ENCODE peak calls at places on chromosome 20, in four cellular contexts. N, V, H and Q are unnamed samples. For H3K27me3 and H3K36me3, the result is how much of the 10 kb centered on the place peaks cover.

GRCh38 chr20:37524859-37525708 is 2.6 kb downstream of the BLCAP start:
- DNase-seq in N (no peak), H (peak), V (no peak), Q (no peak)

GRCh38 chr20:25355191-25355590 is 35.4 kb downstream of the ABHD12 start:
- DNase-seq in N (no peak), V (no peak), H (no peak), Q (no peak)

GRCh38 chr20:62376112-62377063 is 9.3 kb upstream of the LAMA5 start:
- DNase-seq in H (peak), N (peak), V (peak), Q (peak)

GRCh38 chr20:59040682-59041081 is 1.9 kb downstream of the PRELID3B start:
- DNase-seq in V (no peak), H (no peak), N (no peak), Q (no peak)

GRCh38 chr20:62524486-62524885 is 48.7 kb upstream of the GATA5 start:
- DNase-seq in H (peak), V (no peak), N (no peak), Q (peak)

GRCh38 chr20:24389686-24390085 is 79.7 kb upstream of the SYNDIG1 start:
- DNase-seq in V (no peak), H (no peak), N (no peak), Q (no peak)

GRCh38 chr20:62576815-62577214 is 65.5 kb upstream of the SLCO4A1 start:
- DNase-seq in V (no peak), N (no peak), H (peak), Q (peak)

GRCh38 chr20:18456600-18456999 is 10.2 kb downstream of the DZANK1 start:
- DNase-seq in N (no peak), V (no peak), H (no peak), Q (no peak)

DNA sequence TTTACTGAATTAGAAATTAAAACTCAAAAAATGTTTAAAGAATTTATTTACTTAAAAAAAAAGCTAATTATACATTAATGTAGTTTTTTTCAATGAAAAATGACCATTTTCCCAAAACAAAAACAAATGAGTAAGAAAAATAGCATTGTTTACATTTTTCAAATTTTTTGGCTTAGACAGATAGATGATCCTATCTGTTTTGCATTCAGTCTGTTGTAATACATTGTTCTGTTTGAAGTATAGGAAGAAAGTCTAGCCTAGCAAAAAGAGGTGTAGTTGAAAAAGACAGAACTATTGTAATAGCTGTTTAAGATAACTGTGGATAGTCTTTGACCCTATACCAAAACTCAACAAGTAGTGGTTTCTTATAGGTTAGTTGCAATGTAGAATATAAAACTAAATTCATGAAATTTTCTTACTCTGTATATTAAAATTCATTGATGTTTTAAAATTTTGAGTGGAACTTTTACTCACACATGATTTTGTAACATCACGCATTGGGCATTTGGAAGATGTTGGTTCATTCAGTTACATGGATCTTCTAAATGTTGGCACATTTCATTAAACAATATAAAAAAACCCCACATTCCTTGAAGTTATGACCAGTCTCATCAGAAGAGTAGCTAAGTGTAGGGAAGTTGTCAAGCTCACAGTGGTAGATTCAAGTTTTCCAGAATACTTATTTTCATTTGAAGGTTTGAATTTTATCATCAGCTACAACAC is 62.0 kb downstream of the KCNS1 start:
- DNase-seq in H (no peak), N (no peak), V (no peak), Q (no peak)
- H3K4me3 ChIP-seq in H (no peak), N (no peak), V (no peak), Q (no peak)

GRCh38 chr20:46055269-46055668 is 26.3 kb downstream of the SLC12A5 start:
- DNase-seq in H (no peak), N (no peak), V (no peak), Q (no peak)
- H3K27me3 ChIP-seq in H (half or more), N (under half), V (under half), Q (half or more)

DNA sequence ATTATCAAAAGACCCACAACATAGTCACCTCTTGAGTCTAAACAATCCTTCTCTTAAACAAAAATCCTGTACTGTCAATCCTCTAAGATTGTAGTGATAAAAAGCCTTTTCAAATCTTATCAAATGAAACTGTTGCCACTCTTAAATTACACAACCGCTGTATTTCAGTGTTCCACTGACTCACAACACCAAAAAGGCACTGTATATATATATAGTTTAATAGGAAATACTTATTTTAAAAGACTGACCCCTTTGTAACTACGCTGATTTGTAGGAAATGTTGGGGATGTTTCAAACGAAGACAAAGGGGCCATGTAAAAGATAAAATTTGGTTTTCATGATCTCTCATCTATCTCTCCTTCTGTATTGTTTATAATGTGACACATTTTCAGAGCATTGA is 14.1 kb downstream of the CPNE1 start:
- DNase-seq in H (no peak), N (no peak), V (no peak), Q (no peak)
- H3K36me3 ChIP-seq in H (under half), N (under half), V (under half), Q (under half)

DNA sequence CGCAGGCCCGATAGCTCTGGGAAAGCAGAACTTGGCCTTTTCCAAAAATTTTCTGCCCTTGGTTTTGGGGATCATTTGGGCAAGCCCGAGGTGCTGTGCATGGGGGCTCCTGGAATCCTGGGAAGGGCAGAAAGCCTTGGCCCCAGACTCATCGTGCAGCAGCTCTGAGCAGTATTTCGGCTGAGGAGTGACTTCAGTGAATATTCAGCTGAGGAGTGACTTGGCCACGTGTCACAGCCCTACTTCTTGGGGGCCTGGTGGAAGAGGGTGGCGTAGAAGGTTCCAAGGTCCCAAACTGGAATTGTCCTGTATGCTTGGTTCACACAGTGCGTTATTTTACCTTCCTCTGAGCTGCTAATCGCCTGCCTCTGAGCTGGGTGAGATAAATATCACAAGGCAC is 1.1 kb upstream of the BMP2 start:
- DNase-seq in H (no peak), N (no peak), V (no peak), Q (no peak)
- H3K4me3 ChIP-seq in H (no peak), N (no peak), V (no peak), Q (no peak)

GRCh38 chr20:61135966-61136365 is 116.1 kb upstream of the CDH4 start:
- DNase-seq in V (no peak), H (no peak), N (no peak), Q (no peak)
- H3K27me3 ChIP-seq in V (under half), H (under half), N (under half), Q (under half)

DNA sequence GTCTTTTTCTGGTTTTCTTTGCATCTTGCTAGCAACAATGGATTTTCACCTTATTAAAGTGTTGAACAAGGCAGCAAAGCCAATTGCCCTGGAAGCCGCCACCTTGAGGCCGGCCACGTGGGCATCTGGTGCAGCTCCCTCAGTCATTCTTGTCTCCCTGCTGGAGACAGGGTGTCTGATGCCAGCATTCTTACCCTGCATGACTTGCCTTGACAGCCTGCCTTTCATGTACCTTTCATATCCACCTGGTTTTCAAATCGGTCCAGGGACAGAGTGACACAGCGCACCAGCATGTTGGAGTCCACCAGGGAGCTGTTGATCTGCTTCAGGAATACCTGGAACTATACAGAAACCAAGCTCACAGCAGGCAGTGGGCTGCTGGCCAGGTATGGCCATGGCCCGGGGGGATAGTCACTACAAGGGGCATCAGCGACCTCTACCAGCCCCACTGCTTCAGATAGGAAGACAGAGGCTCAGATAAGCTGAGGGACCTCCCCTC is 49.8 kb downstream of the MYH7B start:
- DNase-seq in V (no peak), N (no peak), H (no peak), Q (no peak)
- H3K36me3 ChIP-seq in V (half or more), N (under half), H (under half), Q (half or more)

DNA sequence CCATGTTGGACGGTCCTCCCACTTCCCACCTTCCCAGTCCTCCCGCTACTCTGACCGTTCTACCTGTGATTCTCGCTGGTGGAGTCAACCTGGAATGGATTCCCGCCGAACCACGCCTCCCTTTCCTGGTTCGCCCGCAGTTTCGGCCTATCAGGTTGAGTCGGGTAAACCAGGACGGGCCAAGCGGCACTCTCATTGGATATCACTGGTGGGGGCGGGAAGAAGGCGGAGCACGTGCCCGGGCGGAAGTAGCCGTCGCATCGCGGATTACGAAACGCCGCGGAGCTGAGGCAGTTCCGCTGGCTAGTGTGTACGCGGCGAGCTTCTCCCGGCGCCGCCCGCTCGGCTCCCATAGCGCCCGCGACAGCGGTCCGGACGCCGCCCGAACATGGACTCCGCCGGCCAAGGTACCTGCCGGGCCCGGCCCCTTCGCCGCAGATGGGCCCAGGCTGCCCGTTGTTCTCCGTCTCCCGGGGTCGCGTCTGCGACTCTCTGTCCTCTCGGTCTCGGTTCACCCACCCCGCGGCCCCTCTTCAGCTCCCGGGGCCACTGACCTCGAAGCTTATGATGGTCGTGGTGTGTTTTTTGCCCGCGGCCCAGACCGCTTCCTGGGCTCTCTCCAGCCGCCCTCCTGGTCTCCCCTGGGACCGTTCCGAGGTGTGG is at the start of gene TPD52L2:
- DNase-seq in N (peak), H (peak), V (peak), Q (peak)
- H3K4me3 ChIP-seq in N (peak), H (peak), V (peak), Q (peak)

DNA sequence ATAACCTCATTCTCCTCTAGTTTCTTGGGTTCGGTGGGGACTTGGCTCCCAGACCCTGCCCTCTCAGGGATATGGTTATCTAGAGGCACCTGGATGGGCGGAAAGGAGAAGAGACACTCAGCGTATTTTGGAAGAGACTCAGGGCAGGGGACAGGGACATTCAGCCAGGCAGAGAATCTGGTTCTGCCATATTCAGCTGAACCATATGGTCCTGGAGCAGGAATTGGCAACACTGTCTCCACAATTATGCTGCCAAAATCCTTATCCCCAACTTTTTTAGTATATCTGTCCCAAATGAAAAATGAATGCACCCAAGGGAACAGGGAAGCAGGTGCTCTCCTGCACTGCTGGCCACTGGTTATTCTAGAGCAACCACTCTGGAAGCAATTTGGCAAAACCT is 17.7 kb downstream of the SDC4 start:
- DNase-seq in V (no peak), N (no peak), H (no peak), Q (no peak)
- H3K27me3 ChIP-seq in V (under half), N (under half), H (under half), Q (under half)